ENCODE peak calls at places on chromosomes 1 and 21, in seven cellular contexts. E is AG04450, W is osteoblast, M is esophagus muscularis mucosa, G is ovary, Q is uterus, H is lower lobe of right lung. P is an unnamed sample.

GRCh38 chr1:54227091-54227602 is 27.2 kb downstream of the MRPL37 start:
- DNase-seq in E (no peak), W (peak), M (no peak), G (no peak), Q (peak), H (no peak), P (peak)

GRCh38 chr1:180181048-180181447 is 26.4 kb downstream of the QSOX1 start:
- DNase-seq in E (no peak), W (peak), M (no peak), G (no peak), Q (no peak), H (peak), P (no peak)

GRCh38 chr1:111731956-111732355 is 7.2 kb downstream of the INKA2 start:
- DNase-seq in E (no peak), W (no peak), M (no peak), G (no peak), Q (no peak), H (no peak), P (no peak)

GRCh38 chr1:167808690-167809089 is 86.9 kb downstream of the MPZL1 start:
- DNase-seq in E (no peak), W (no peak), M (no peak), G (no peak), Q (no peak), H (no peak), P (no peak)

GRCh38 chr1:92601044-92601443 is 114.3 kb upstream of the GFI1 start:
- DNase-seq in E (no peak), W (no peak), M (no peak), G (no peak), Q (no peak), H (no peak), P (no peak)

GRCh38 chr1:106995970-106996369 is 60.5 kb upstream of the PRMT6 start:
- DNase-seq in E (no peak), W (no peak), M (no peak), G (no peak), Q (no peak), H (no peak), P (no peak)

GRCh38 chr1:15090373-15090772 is 63.2 kb upstream of the TMEM51 start:
- DNase-seq in E (no peak), W (no peak), M (no peak), G (peak), Q (no peak), H (peak), P (peak)

GRCh38 chr1:152328801-152329391 is 3.9 kb upstream of the FLG start:
- DNase-seq in E (no peak), W (no peak), M (no peak), G (no peak), Q (no peak), H (no peak), P (no peak)

GRCh38 chr1:28860332-28861073 is 48.5 kb downstream of the OPRD1 start:
- DNase-seq in E (no peak), W (peak), M (no peak), G (no peak), Q (no peak), H (no peak), P (peak)

GRCh38 chr1:24266398-24266941 is 52.7 kb upstream of the GRHL3 start:
- DNase-seq in E (peak), W (peak), M (no peak), G (no peak), Q (no peak), H (no peak), P (peak)

GRCh38 chr1:91889717-91890459 is 3.9 kb upstream of the TGFBR3 start:
- DNase-seq in E (no peak), W (no peak), M (no peak), G (no peak), Q (no peak), H (no peak), P (peak)

GRCh38 chr1:91307784-91308409 is 96.7 kb downstream of the HFM1 start:
- DNase-seq in E (no peak), W (no peak), M (no peak), G (no peak), Q (no peak), H (no peak), P (no peak)

GRCh38 chr1:19643113-19643512 is 998 bp upstream of the NBL1 start:
- DNase-seq in E (no peak), W (peak), M (no peak), G (peak), Q (no peak), H (no peak), P (peak)

GRCh38 chr1:31855038-31855845 is 39.4 kb upstream of the SPOCD1 start:
- DNase-seq in E (peak), W (peak), M (no peak), G (no peak), Q (no peak), H (no peak), P (peak)

GRCh38 chr1:63980706-63981407 is 207.0 kb downstream of the ROR1 start:
- DNase-seq in E (no peak), W (no peak), M (no peak), G (no peak), Q (no peak), H (no peak), P (peak)

GRCh38 chr1:6601865-6602668 is 602 bp downstream of the KLHL21 start:
- DNase-seq in E (no peak), W (no peak), M (no peak), G (peak), Q (peak), H (peak), P (no peak)

GRCh38 chr1:119542492-119542946 is 35.5 kb downstream of the HSD3B1 start:
- DNase-seq in E (no peak), W (no peak), M (no peak), G (no peak), Q (no peak), H (no peak), P (no peak)

GRCh38 chr21:34065015-34065414 is 8.4 kb upstream of the MRPS6 start:
- DNase-seq in E (no peak), W (no peak), M (no peak), G (no peak), Q (no peak), H (no peak), P (no peak)

GRCh38 chr1:109910963-109911798 is 532 bp downstream of the CSF1 start:
- DNase-seq in E (no peak), W (peak), M (no peak), G (no peak), Q (no peak), H (no peak), P (no peak)

GRCh38 chr1:109913360-109913879 is 2.8 kb downstream of the CSF1 start:
- DNase-seq in E (no peak), W (peak), M (no peak), G (no peak), Q (no peak), H (no peak), P (no peak)

GRCh38 chr1:109910123-109910962 is at the start of gene CSF1:
- DNase-seq in E (peak), W (peak), M (peak), G (peak), Q (peak), H (peak), P (peak)

GRCh38 chr1:109912873-109913272 is 2.2 kb downstream of the CSF1 start:
- DNase-seq in E (no peak), W (peak), M (no peak), G (no peak), Q (no peak), H (no peak), P (no peak)

DNA sequence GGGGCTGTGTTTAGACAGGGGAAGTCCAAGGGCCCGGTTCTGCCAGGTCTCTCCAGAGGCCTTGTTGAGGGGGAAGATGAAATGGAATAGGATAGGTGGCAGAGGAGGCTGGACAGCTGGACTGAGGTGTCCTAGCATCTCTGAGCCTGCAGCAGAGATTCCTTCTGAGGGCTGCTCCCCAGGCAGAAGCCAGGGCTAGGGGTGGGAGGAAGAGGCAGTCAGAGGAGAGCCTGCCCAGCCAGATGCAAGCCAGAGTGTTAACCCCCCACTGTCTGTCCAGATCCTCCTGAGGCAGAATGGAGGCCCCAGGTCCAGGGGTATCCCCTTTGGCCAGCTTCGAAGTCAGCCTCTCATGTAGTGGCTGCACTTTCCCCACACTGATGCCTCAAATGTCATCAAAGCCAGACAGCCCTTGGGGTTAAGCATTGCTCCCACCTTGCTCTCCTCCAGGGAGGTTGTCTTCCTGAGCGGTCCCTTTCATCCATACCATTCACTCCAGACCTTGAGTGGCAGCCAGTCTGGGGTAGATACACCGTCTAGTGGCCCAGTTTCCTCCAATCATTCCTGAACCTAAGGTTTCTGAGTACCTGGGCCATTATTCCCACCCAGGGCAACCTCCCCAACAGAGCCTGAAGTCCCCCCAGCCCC is 1.7 kb downstream of the CSF1 start:
- DNase-seq in E (no peak), W (peak), M (no peak), G (no peak), Q (no peak), H (no peak), P (no peak)
- H3K27ac ChIP-seq in E (no peak), W (peak), M (peak), G (peak), Q (peak), H (peak), P (no peak)

DNA sequence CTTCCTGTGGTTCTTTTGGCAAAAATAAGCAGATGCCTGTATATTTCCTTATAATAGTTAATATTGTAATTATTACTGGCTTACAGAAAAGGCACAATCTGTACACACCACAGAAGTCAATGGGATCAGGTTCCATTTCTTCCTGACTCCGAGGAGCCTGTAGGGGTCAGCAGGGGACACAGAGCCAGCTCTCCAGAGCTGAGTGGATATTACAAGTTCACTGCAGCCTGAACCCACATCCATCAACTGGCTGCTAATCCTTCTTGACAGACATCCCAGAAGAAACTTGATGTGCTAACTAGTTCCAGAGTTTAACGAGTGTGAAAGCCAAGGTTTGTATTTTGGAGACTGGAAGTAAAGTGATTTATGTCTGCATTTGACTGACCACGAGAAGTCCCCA is 203.8 kb downstream of the LMX1A start:
- DNase-seq in E (no peak), W (no peak), M (no peak), G (no peak), Q (no peak), H (no peak), P (no peak)
- TF ChIP-seq CTCF in E (no peak), W (no peak), M (no peak), G (no peak), Q (no peak), H (no peak), P (no peak)

GRCh38 chr21:43608664-43609063 is 50.6 kb downstream of the HSF2BP start:
- DNase-seq in E (no peak), W (no peak), M (no peak), G (no peak), Q (no peak), H (no peak), P (no peak)

GRCh38 chr21:43608225-43608624 is 51.1 kb downstream of the HSF2BP start:
- DNase-seq in E (no peak), W (no peak), M (no peak), G (no peak), Q (no peak), H (no peak), P (no peak)

GRCh38 chr21:43613755-43614638 is 45.3 kb downstream of the HSF2BP start:
- DNase-seq in E (no peak), W (no peak), M (no peak), G (no peak), Q (no peak), H (no peak), P (no peak)

GRCh38 chr21:43609501-43610340 is 49.6 kb downstream of the HSF2BP start:
- DNase-seq in E (no peak), W (no peak), M (no peak), G (peak), Q (no peak), H (no peak), P (peak)

DNA sequence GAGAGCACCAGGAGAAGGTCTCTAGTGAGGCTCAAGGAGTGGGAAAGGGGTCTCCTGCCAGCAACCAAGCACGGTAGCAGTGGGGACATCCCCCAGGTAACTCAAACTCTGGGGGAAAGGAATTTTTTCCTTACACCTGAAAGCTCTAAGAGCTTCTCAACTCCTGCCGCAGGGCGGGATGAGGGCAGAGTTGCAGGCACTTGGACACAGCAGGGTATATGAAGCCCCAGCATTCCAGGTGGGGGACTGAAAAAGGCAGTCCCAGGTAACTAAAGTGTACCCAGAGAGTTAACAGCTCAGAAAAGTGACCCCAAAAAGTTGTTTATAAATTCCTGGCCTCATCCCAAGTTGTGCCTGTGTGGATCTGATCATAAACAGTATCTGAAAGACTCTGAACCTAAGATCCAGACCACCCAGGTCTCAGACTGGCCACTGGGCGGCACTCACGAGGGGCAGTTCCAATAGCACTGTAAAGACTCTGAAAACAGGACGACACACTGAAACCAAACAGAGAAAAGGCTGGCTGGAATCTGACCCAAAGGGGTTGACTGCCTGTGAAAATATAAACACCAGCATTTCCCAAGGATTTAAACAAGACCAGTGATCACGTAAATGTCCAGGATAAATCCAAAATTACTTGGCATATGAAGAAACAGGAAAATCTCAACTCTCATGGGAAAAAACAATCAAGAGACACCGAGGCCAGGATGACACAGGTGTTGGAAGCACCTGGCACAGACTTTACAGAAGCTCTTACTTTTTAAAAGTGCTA is 47.5 kb downstream of the HSF2BP start:
- DNase-seq in E (peak), W (no peak), M (no peak), G (peak), Q (peak), H (peak), P (peak)
- H3K27ac ChIP-seq in E (peak), W (no peak), M (no peak), G (peak), Q (no peak), H (peak), P (peak)

GRCh38 chr1:217661407-217661806 is 30.3 kb downstream of the SPATA17 start:
- DNase-seq in E (no peak), W (no peak), M (no peak), G (no peak), Q (no peak), H (no peak), P (no peak)

GRCh38 chr1:217660353-217661062 is 29.4 kb downstream of the SPATA17 start:
- DNase-seq in E (peak), W (peak), M (no peak), G (no peak), Q (no peak), H (no peak), P (peak)
- TF ChIP-seq CTCF in E (peak), W (peak), M (peak), G (no peak), Q (no peak), H (peak), P (peak)

GRCh38 chr1:109821831-109822745 is 58.4 kb upstream of the EPS8L3 start:
- DNase-seq in E (no peak), W (no peak), M (no peak), G (no peak), Q (no peak), H (peak), P (no peak)
- H3K27ac ChIP-seq in E (peak), W (peak), M (peak), G (no peak), Q (peak), H (peak), P (peak)